ENCODE peak calls at places on chromosomes 11 and 22, in ten cellular contexts. O is PC-3; R is hypothalamus; N is nephron progenitor cell; E is kidney tubule cell; P is NCI-H345; S is C1 segment of cervical spinal cord; J is stimulated activated CD8-positive, alpha-beta memory T cell treated with anti-CD3 and anti-CD28 coated beads, Interleukin-4, amount 100 ng/mL, for 1 hour; T is activated T-helper 1 cell treated with anti-CD3 and anti-CD28 coated beads, Interleukin-2, amount 50 U/mL, for 16 hours; K is osteocyte. Y is an unnamed sample.

GRCh38 chr22:50308597-50308935 is 1.1 kb upstream of the PLXNB2 start:
- DNase-seq in K (no peak), T (no peak), O (no peak), P (no peak), S (peak), E (peak), N (peak), R (peak), J (no peak), Y (no peak)

GRCh38 chr11:14435717-14436116 is 63.9 kb downstream of the COPB1 start:
- DNase-seq in S (no peak), E (no peak), R (no peak), K (no peak), O (no peak), J (no peak), T (no peak), P (no peak), N (no peak), Y (no peak)

GRCh38 chr11:102733232-102733875 is 8.6 kb upstream of the MMP8 start:
- DNase-seq in E (peak), N (peak), K (peak), S (no peak), T (no peak), J (no peak), O (peak), R (no peak), P (peak), Y (no peak)

GRCh38 chr11:14015711-14016110 is 53.2 kb downstream of the SPON1 start:
- DNase-seq in R (no peak), P (no peak), S (no peak), K (no peak), O (peak), T (no peak), J (no peak), E (peak), N (no peak), Y (no peak)

GRCh38 chr11:37505406-37505805 is 907.4 kb upstream of the RAG2 start:
- DNase-seq in E (peak), S (no peak), N (no peak), R (no peak), T (no peak), J (no peak), P (no peak), K (no peak), O (peak), Y (no peak)

GRCh38 chr11:80214413-80214812 is 773.6 kb upstream of the TENM4 start:
- DNase-seq in E (no peak), K (no peak), O (peak), N (no peak), T (no peak), R (no peak), S (no peak), P (no peak), J (no peak), Y (no peak)

GRCh38 chr11:97739892-97740782 is 1280.6 kb upstream of the CNTN5 start:
- DNase-seq in N (no peak), O (peak), J (no peak), R (no peak), T (no peak), S (no peak), P (peak), E (no peak), K (no peak), Y (no peak)

GRCh38 chr11:120116966-120117365 is 20.9 kb downstream of the TRIM29 start:
- DNase-seq in O (no peak), T (no peak), S (no peak), K (no peak), P (no peak), N (no peak), J (no peak), R (no peak), E (no peak), Y (no peak)

GRCh38 chr22:49826603-49827306 is 918 bp downstream of the BRD1 start:
- DNase-seq in R (no peak), E (peak), N (peak), P (no peak), T (no peak), J (no peak), K (no peak), O (no peak), S (no peak), Y (peak)

GRCh38 chr11:118619444-118620205 is 12.2 kb downstream of the PHLDB1 start:
- DNase-seq in O (peak), T (no peak), E (peak), S (no peak), K (no peak), R (no peak), J (no peak), P (no peak), N (no peak), Y (no peak)

GRCh38 chr22:49969751-49970527 is 9.4 kb downstream of the PIM3 start:
- DNase-seq in J (no peak), T (no peak), R (no peak), K (no peak), E (no peak), O (no peak), S (no peak), P (no peak), N (no peak), Y (no peak)

GRCh38 chr11:23554002-23554401 is 693.7 kb upstream of the CCDC179 start:
- DNase-seq in E (peak), T (no peak), P (no peak), O (peak), K (no peak), S (no peak), R (no peak), N (no peak), J (no peak), Y (no peak)

GRCh38 chr11:82732734-82733443 is 775 bp downstream of the FAM181B start:
- DNase-seq in E (no peak), N (peak), T (no peak), S (no peak), J (no peak), K (no peak), O (no peak), R (no peak), P (peak), Y (no peak)

GRCh38 chr11:75442161-75442885 is 9.3 kb upstream of the KLHL35 start:
- DNase-seq in N (peak), S (no peak), K (no peak), J (no peak), P (no peak), T (no peak), R (no peak), E (no peak), O (no peak), Y (no peak)

GRCh38 chr11:101453682-101454081 is 130.1 kb downstream of the TRPC6 start:
- DNase-seq in R (no peak), T (no peak), N (no peak), P (no peak), O (peak), K (no peak), J (no peak), S (no peak), E (peak), Y (no peak)

GRCh38 chr11:12556155-12556554 is 118.1 kb upstream of the TEAD1 start:
- DNase-seq in T (no peak), S (no peak), K (no peak), N (no peak), R (no peak), E (no peak), O (no peak), J (no peak), P (no peak), Y (no peak)

GRCh38 chr22:41177626-41178424 is 27.3 kb upstream of the L3MBTL2 start:
- DNase-seq in N (no peak), R (no peak), S (no peak), T (no peak), O (no peak), P (no peak), E (no peak), K (peak), J (no peak), Y (no peak)

GRCh38 chr11:112694813-112695212 is 266.4 kb upstream of the NCAM1 start:
- DNase-seq in P (no peak), J (no peak), N (no peak), K (no peak), T (no peak), R (no peak), O (no peak), E (no peak), S (no peak), Y (no peak)

GRCh38 chr11:70463478-70464255 is 65.3 kb downstream of the CTTN start:
- DNase-seq in S (no peak), P (no peak), R (no peak), T (no peak), O (no peak), E (no peak), N (no peak), J (no peak), K (no peak), Y (no peak)

GRCh38 chr11:66309475-66309874 is 7.4 kb downstream of the CD248 start:
- DNase-seq in S (no peak), E (no peak), J (no peak), T (no peak), N (no peak), P (no peak), K (no peak), R (no peak), O (no peak), Y (no peak)

GRCh38 chr22:38725900-38726655 is 20.3 kb downstream of the GTPBP1 start:
- DNase-seq in E (no peak), K (no peak), J (no peak), P (no peak), N (no peak), O (no peak), S (no peak), R (no peak), T (no peak), Y (no peak)

GRCh38 chr11:46898396-46899095 is 19.8 kb downstream of the LRP4 start:
- DNase-seq in E (no peak), K (no peak), S (no peak), O (peak), N (no peak), J (no peak), P (no peak), T (no peak), R (no peak), Y (no peak)

Y was measured in central memory CD8-positive, alpha-beta T cell.